ENCODE peak calls at places on chromosomes 7 and 10, in seven cellular contexts. G, U, W, Q, I, T and K are unnamed samples. For H3K4me1 and H3K36me3, the result is how much of the 10 kb centered on the place peaks cover.

GRCh38 chr7:3787717-3788311 is 486.8 kb downstream of the SDK1 start:
- DNase-seq in W (no peak), I (no peak), Q (no peak), T (no peak), U (peak), G (no peak), K (no peak)

GRCh38 chr10:112265745-112266144 is 17.5 kb upstream of the TECTB start:
- DNase-seq in U (peak), Q (no peak), G (no peak), I (no peak), W (no peak), T (no peak), K (no peak)

GRCh38 chr7:91915401-91916067 is 25.1 kb upstream of the AKAP9 start:
- DNase-seq in G (no peak), I (no peak), W (no peak), T (no peak), U (no peak), Q (no peak), K (no peak)

GRCh38 chr7:141462958-141463357 is 88.3 kb upstream of the AGK start:
- DNase-seq in I (no peak), G (no peak), U (no peak), W (no peak), T (peak), Q (no peak), K (no peak)

GRCh38 chr7:29457565-29457971 is 106.1 kb upstream of the PRR15 start:
- DNase-seq in Q (no peak), U (no peak), I (no peak), G (no peak), W (peak), T (no peak), K (no peak)

GRCh38 chr10:14671383-14671782 is 103.3 kb downstream of the FAM107B start:
- DNase-seq in G (no peak), Q (no peak), T (no peak), W (peak), U (no peak), I (no peak), K (no peak)

GRCh38 chr7:21028990-21029337 is 242.3 kb upstream of the SP8 start:
- DNase-seq in T (no peak), U (no peak), W (no peak), I (no peak), G (no peak), Q (no peak), K (no peak)

GRCh38 chr7:2476776-2477446 is 713 bp upstream of the GRIFIN start:
- DNase-seq in W (no peak), G (peak), U (no peak), I (no peak), Q (no peak), T (no peak), K (peak)

GRCh38 chr7:118609207-118609606 is 384.7 kb downstream of the ANKRD7 start:
- DNase-seq in U (no peak), W (no peak), Q (no peak), T (no peak), G (no peak), I (no peak), K (no peak)

GRCh38 chr10:97974526-97975525 is 55.6 kb downstream of the CRTAC1 start:
- DNase-seq in G (no peak), T (no peak), U (no peak), W (no peak), Q (no peak), I (no peak), K (no peak)

GRCh38 chr10:30529373-30529998 is 95.5 kb downstream of the MAP3K8 start:
- DNase-seq in G (peak), U (peak), T (peak), W (peak), I (no peak), Q (no peak), K (peak)

GRCh38 chr7:137235434-137235833 is 108.1 kb downstream of the PTN start:
- DNase-seq in Q (no peak), T (no peak), W (no peak), I (no peak), G (no peak), U (no peak), K (no peak)

GRCh38 chr10:29859521-29860130 is 199.8 kb downstream of the JCAD start:
- DNase-seq in G (no peak), T (no peak), I (no peak), W (no peak), U (no peak), Q (peak), K (no peak)

GRCh38 chr10:101139421-101139911 is 8.4 kb downstream of the TLX1 start:
- DNase-seq in W (no peak), U (no peak), I (no peak), T (no peak), Q (no peak), G (no peak), K (peak)

GRCh38 chr7:155483245-155483644 is 25.3 kb downstream of the EN2 start:
- DNase-seq in I (no peak), Q (no peak), U (no peak), W (no peak), G (no peak), T (no peak), K (no peak)

GRCh38 chr7:29329686-29330085 is 135.1 kb downstream of the CHN2 start:
- DNase-seq in G (no peak), Q (no peak), U (no peak), W (no peak), I (no peak), T (no peak), K (no peak)

GRCh38 chr10:129728246-129728820 is 235.7 kb downstream of the EBF3 start:
- DNase-seq in Q (no peak), U (no peak), T (no peak), G (peak), I (no peak), W (peak), K (no peak)

GRCh38 chr7:37908221-37908788 is 8.3 kb downstream of the SFRP4 start:
- DNase-seq in U (no peak), T (no peak), Q (no peak), I (no peak), G (no peak), W (no peak), K (no peak)

GRCh38 chr7:116529250-116529649 is 4.4 kb downstream of the CAV1 start:
- DNase-seq in G (no peak), U (no peak), W (no peak), T (no peak), Q (no peak), I (no peak), K (no peak)

GRCh38 chr10:44936314-44936975 is 23.2 kb upstream of the RASSF4 start:
- DNase-seq in G (no peak), T (no peak), W (no peak), U (no peak), I (no peak), Q (no peak), K (no peak)

GRCh38 chr7:55552320-55553086 is 19.8 kb downstream of the VOPP1 start:
- DNase-seq in I (no peak), T (no peak), Q (no peak), U (no peak), W (peak), G (peak), K (peak)

GRCh38 chr10:86091216-86091615 is 275.4 kb downstream of the GRID1 start:
- DNase-seq in I (no peak), G (no peak), W (no peak), T (no peak), U (no peak), Q (no peak), K (no peak)

GRCh38 chr10:114943000-114943399 is 5.0 kb downstream of the TRUB1 start:
- DNase-seq in I (no peak), Q (no peak), U (no peak), G (no peak), T (no peak), W (no peak), K (no peak)

GRCh38 chr7:116593359-116594075 is 68.7 kb downstream of the CAV1 start:
- DNase-seq in I (no peak), Q (no peak), U (no peak), W (no peak), G (no peak), T (no peak), K (no peak)

GRCh38 chr7:93921607-93922446 is at the start of gene GNG11:
- DNase-seq in T (peak), I (no peak), W (peak), U (peak), Q (peak), G (peak), K (peak)

GRCh38 chr10:123974406-123974805 is 82.8 kb upstream of the CPXM2 start:
- DNase-seq in W (peak), Q (peak), T (no peak), I (peak), U (no peak), G (peak), K (no peak)

GRCh38 chr7:151992375-151992774 is 33.1 kb upstream of the GALNT11 start:
- DNase-seq in G (peak), U (peak), T (peak), W (peak), I (peak), Q (peak), K (peak)

GRCh38 chr10:26854524-26854923 is 6.2 kb downstream of the ABI1 start:
- DNase-seq in T (no peak), I (no peak), U (no peak), Q (no peak), W (no peak), G (no peak), K (no peak)

GRCh38 chr10:48361201-48361600 is 54.7 kb downstream of the MAPK8 start:
- DNase-seq in W (no peak), U (no peak), G (no peak), I (no peak), Q (no peak), T (no peak), K (no peak)

GRCh38 chr7:101985646-101986199 is 168.3 kb downstream of the CUX1 start:
- DNase-seq in W (no peak), I (no peak), G (no peak), Q (no peak), T (no peak), U (no peak), K (no peak)

GRCh38 chr7:141674702-141675101 is 27.3 kb downstream of the DENND11 start:
- DNase-seq in U (no peak), T (no peak), W (no peak), Q (no peak), I (no peak), G (no peak), K (no peak)

GRCh38 chr10:43479275-43479674 is 42.4 kb downstream of the ZNF487 start:
- DNase-seq in G (no peak), U (no peak), Q (no peak), I (no peak), T (no peak), W (no peak), K (no peak)

GRCh38 chr7:51210766-51211165 is 105.8 kb downstream of the COBL start:
- DNase-seq in Q (no peak), W (no peak), I (no peak), U (no peak), T (no peak), G (no peak), K (no peak)

GRCh38 chr10:36345770-36346169 is 703.7 kb upstream of the FZD8 start:
- DNase-seq in U (no peak), G (no peak), I (no peak), Q (no peak), T (no peak), W (no peak), K (no peak)

GRCh38 chr7:84178013-84178412 is 16.6 kb downstream of the SEMA3A start:
- DNase-seq in W (no peak), Q (no peak), I (no peak), U (no peak), G (no peak), T (no peak), K (no peak)

GRCh38 chr10:74973993-74974392 is 137.5 kb upstream of the SAMD8 start:
- DNase-seq in U (no peak), W (no peak), G (no peak), T (no peak), I (no peak), Q (no peak), K (no peak)

GRCh38 chr10:74976565-74976964 is 134.9 kb upstream of the SAMD8 start:
- DNase-seq in W (no peak), T (no peak), Q (no peak), U (no peak), G (no peak), I (no peak), K (no peak)

GRCh38 chr10:74977072-74977471 is 134.4 kb upstream of the SAMD8 start:
- DNase-seq in W (no peak), G (no peak), U (no peak), Q (no peak), I (no peak), T (no peak), K (no peak)

GRCh38 chr10:74977913-74978847 is 133.3 kb upstream of the SAMD8 start:
- DNase-seq in T (no peak), Q (no peak), I (no peak), G (no peak), W (no peak), U (no peak), K (no peak)

GRCh38 chr10:74975758-74976157 is 135.7 kb upstream of the SAMD8 start:
- DNase-seq in G (no peak), U (no peak), W (no peak), Q (no peak), I (no peak), T (no peak), K (no peak)
- TF ChIP-seq CTCF in G (no peak), U (no peak), W (no peak), Q (no peak), I (no peak), T (no peak), K (no peak)

GRCh38 chr10:71982269-71983178 is 18.3 kb downstream of the CHST3 start:
- DNase-seq in W (no peak), G (no peak), I (no peak), U (no peak), Q (no peak), T (no peak), K (no peak)
- H3K4me1 ChIP-seq in W (under half), G (under half), I (under half), U (half or more), Q (under half), T (half or more), K (half or more)

DNA sequence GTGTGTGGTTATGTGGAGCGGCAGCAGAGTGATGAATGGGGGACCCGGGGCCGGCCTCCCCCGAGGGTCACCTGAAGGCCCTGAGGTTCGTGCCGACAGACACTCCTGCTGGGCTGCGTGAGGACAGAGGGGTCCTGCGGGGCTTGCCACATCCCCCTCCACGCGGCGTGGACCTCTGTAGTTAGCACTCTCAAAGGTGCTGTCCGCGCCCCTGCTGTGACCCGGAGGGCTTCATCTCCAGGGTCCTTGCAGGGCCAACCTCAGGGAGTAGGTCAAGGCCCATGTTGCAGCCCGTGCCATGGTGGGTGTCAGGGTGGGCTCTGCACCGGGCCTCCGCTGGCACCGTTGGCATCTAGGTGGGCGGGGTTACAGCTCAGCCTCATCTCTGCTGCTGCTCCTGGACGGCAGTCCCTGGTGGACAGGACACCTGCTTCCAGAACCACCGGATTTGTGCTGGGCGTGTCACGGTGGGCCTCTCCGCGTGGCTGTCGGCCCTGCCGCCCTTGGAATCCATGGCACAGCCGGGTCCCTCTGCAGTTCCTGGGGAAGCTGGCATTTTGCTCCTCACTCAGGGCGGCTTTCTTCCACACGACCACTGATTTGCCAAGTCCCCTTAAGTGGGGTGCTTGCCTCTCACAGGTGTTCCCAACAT is 19.8 kb upstream of the GET4 start:
- DNase-seq in G (no peak), U (no peak), T (no peak), Q (no peak), W (no peak), I (no peak), K (no peak)
- H3K36me3 ChIP-seq in G (under half), U (half or more), T (half or more), Q (under half), W (under half), I (under half), K (under half)

GRCh38 chr10:58393317-58393716 is 8.1 kb downstream of the TFAM start:
- DNase-seq in W (no peak), T (no peak), I (no peak), G (no peak), U (no peak), Q (no peak), K (no peak)
- TF ChIP-seq CTCF in W (no peak), T (no peak), I (no peak), G (no peak), U (no peak), Q (no peak), K (no peak)

GRCh38 chr10:106133451-106133850 is 1031.1 kb downstream of the SORCS1 start:
- DNase-seq in W (no peak), T (no peak), G (no peak), U (no peak), I (no peak), Q (no peak), K (no peak)

GRCh38 chr10:106132956-106133355 is 1031.5 kb downstream of the SORCS1 start:
- DNase-seq in T (no peak), Q (no peak), U (no peak), I (no peak), W (no peak), G (no peak), K (no peak)

GRCh38 chr10:106136175-106136574 is 1028.3 kb downstream of the SORCS1 start:
- DNase-seq in Q (peak), G (no peak), W (no peak), T (no peak), I (no peak), U (no peak), K (no peak)

DNA sequence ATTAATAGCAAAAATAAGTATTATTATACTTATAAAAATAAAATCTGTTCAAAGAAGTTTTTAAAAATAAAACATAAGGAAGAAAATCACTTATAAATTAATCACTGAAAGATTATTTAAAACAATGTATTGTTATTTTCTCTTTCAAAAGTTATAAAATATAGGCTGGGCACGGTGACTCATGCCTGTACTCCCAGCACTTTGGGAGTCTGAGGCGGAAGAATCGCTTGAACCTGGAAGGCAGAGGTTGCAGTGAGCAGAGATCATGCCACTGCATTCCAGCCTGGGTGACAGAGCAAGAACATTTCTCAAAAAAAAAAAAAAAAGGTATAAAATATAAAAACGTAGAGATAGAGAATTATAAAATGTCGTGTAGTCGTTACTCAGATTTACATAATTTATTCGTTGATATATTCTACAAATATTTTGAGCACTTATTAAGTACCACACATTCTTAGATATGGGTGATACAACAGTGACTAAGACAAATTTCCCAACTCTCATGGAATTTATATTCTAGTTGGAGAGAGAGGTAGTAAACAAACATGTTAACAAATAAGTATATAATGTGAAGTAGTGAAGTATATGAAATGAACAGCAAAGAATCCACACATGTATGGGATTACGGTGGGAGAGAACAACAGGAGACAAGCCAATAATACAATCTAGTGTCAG is 1030.0 kb downstream of the SORCS1 start:
- DNase-seq in T (no peak), Q (no peak), G (no peak), U (no peak), I (no peak), W (no peak), K (no peak)
- H3K4me1 ChIP-seq in T (under half), Q (under half), G (under half), U (under half), I (under half), W (under half), K (under half)

GRCh38 chr10:78038105-78038504 is 4.4 kb downstream of the RPS24 start:
- DNase-seq in I (no peak), G (no peak), W (no peak), Q (peak), T (no peak), U (no peak), K (no peak)
- H3K36me3 ChIP-seq in I (half or more), G (under half), W (under half), Q (half or more), T (half or more), U (under half), K (under half)

GRCh38 chr7:17640730-17641377 is 299.4 kb downstream of the SNX13 start:
- DNase-seq in G (no peak), W (peak), I (peak), Q (no peak), T (no peak), U (no peak), K (peak)
- TF ChIP-seq CTCF in G (peak), W (peak), I (peak), Q (peak), T (peak), U (peak), K (peak)

GRCh38 chr10:104336829-104337526 is 1.3 kb downstream of the ITPRIP start:
- DNase-seq in Q (peak), T (no peak), I (no peak), G (no peak), W (peak), U (no peak), K (no peak)

GRCh38 chr10:104337985-104338735 is at the start of gene ITPRIP:
- DNase-seq in G (peak), W (peak), U (peak), I (peak), Q (peak), T (peak), K (peak)

GRCh38 chr10:104339469-104340098 is 1.3 kb upstream of the ITPRIP start:
- DNase-seq in T (no peak), G (no peak), U (no peak), I (no peak), Q (peak), W (peak), K (peak)

GRCh38 chr10:104334965-104335650 is 3.2 kb downstream of the ITPRIP start:
- DNase-seq in T (no peak), G (no peak), U (no peak), I (no peak), Q (peak), W (peak), K (no peak)

GRCh38 chr10:104337527-104337984 is 709 bp downstream of the ITPRIP start:
- DNase-seq in U (no peak), I (no peak), Q (peak), T (no peak), W (peak), G (no peak), K (peak)
- H3K4me1 ChIP-seq in U (half or more), I (under half), Q (under half), T (under half), W (under half), G (under half), K (under half)

GRCh38 chr10:128050937-128051336 is 75.3 kb downstream of the MKI67 start:
- DNase-seq in T (no peak), W (no peak), I (no peak), Q (peak), U (peak), G (no peak), K (peak)

GRCh38 chr10:128054163-128054970 is 71.9 kb downstream of the MKI67 start:
- DNase-seq in Q (peak), U (no peak), W (no peak), G (no peak), I (no peak), T (no peak), K (no peak)

GRCh38 chr10:128053356-128053755 is 72.9 kb downstream of the MKI67 start:
- DNase-seq in T (no peak), U (peak), W (no peak), G (no peak), I (no peak), Q (no peak), K (no peak)

GRCh38 chr10:128051548-128051947 is 74.7 kb downstream of the MKI67 start:
- DNase-seq in W (no peak), T (no peak), U (no peak), Q (no peak), G (no peak), I (no peak), K (no peak)

GRCh38 chr10:128052696-128053095 is 73.5 kb downstream of the MKI67 start:
- DNase-seq in Q (no peak), W (no peak), U (peak), G (no peak), I (no peak), T (no peak), K (no peak)
- H3K36me3 ChIP-seq in Q (under half), W (under half), U (under half), G (under half), I (under half), T (half or more), K (under half)

GRCh38 chr7:90520484-90520883 is 51.0 kb downstream of the PTTG1IP2 start:
- DNase-seq in Q (no peak), T (no peak), G (no peak), U (no peak), W (no peak), I (peak), K (no peak)
- TF ChIP-seq CTCF in Q (peak), T (no peak), G (no peak), U (no peak), W (peak), I (peak), K (peak)